ENCODE peak calls at places on chromosome 22, in six cellular contexts. A is HepG2, G is HCT116, V is WTC11, M is H1, Z is GM12878. T is an unnamed sample.

GRCh38 chr22:19892249-19892879 is 37.7 kb upstream of the GNB1L start:
- DNase-seq in Z (no peak), V (no peak), M (no peak), G (no peak), A (peak), T (peak)

GRCh38 chr22:30872282-30873041 is 96.1 kb downstream of the MORC2 start:
- DNase-seq in M (no peak), A (no peak), Z (no peak), V (no peak), G (no peak), T (peak)

GRCh38 chr22:18032455-18033101 is 8.2 kb upstream of the MICAL3 start:
- DNase-seq in A (no peak), V (no peak), M (no peak), Z (no peak), G (peak), T (no peak)

GRCh38 chr22:19933328-19934241 is 8.0 kb upstream of the COMT start:
- DNase-seq in G (no peak), M (no peak), A (no peak), V (no peak), Z (no peak), T (no peak)

GRCh38 chr22:30922151-30922611 is 46.4 kb downstream of the MORC2 start:
- DNase-seq in V (no peak), M (no peak), A (no peak), G (no peak), Z (peak), T (no peak)

GRCh38 chr22:39176067-39176621 is 23.7 kb upstream of the CBX7 start:
- DNase-seq in V (peak), A (peak), Z (no peak), M (peak), G (no peak), T (no peak)

GRCh38 chr22:46075764-46076531 is 74.4 kb upstream of the PPARA start:
- DNase-seq in M (no peak), Z (no peak), V (no peak), A (no peak), G (no peak), T (no peak)

GRCh38 chr22:46056169-46057041 is 79.4 kb upstream of the WNT7B start:
- DNase-seq in V (peak), M (no peak), Z (no peak), A (no peak), G (no peak), T (no peak)

GRCh38 chr22:19887251-19887985 is 32.7 kb upstream of the GNB1L start:
- DNase-seq in Z (no peak), G (no peak), V (peak), M (no peak), A (no peak), T (no peak)

GRCh38 chr22:49930596-49931412 is 12.4 kb downstream of the CRELD2 start:
- DNase-seq in Z (peak), V (no peak), G (peak), M (no peak), A (peak), T (peak)

GRCh38 chr22:17694193-17694592 is 55.6 kb downstream of the BCL2L13 start:
- DNase-seq in M (no peak), A (no peak), Z (no peak), V (no peak), G (no peak), T (no peak)

GRCh38 chr22:26587991-26588613 is 1.8 kb downstream of the TPST2 start:
- DNase-seq in Z (no peak), G (no peak), M (no peak), A (no peak), V (no peak), T (peak)

GRCh38 chr22:37904572-37905533 is 1.2 kb upstream of the MICALL1 start:
- DNase-seq in A (peak), Z (no peak), V (no peak), M (peak), G (peak), T (peak)

GRCh38 chr22:45534339-45535192 is 31.9 kb downstream of the FBLN1 start:
- DNase-seq in M (no peak), Z (no peak), V (no peak), G (no peak), A (no peak), T (no peak)

GRCh38 chr22:46577361-46578249 is 40.2 kb upstream of the CELSR1 start:
- DNase-seq in M (no peak), G (no peak), Z (no peak), A (no peak), V (peak), T (no peak)

GRCh38 chr22:33565580-33565995 is 354.7 kb downstream of the LARGE1 start:
- DNase-seq in Z (no peak), A (no peak), V (no peak), G (no peak), M (no peak), T (no peak)

GRCh38 chr22:50490531-50491308 is 4.1 kb downstream of the MIOX start:
- DNase-seq in Z (no peak), G (no peak), A (no peak), V (no peak), M (no peak), T (no peak)

GRCh38 chr22:18154821-18155390 is 4.9 kb downstream of the USP18 start:
- DNase-seq in A (no peak), G (no peak), V (no peak), Z (no peak), M (no peak), T (no peak)

GRCh38 chr22:38110863-38111852 is 674 bp upstream of the BAIAP2L2 start:
- DNase-seq in A (peak), Z (no peak), G (no peak), M (no peak), V (peak), T (peak)

GRCh38 chr22:27961680-27962079 is 42.6 kb upstream of the PITPNB start:
- DNase-seq in G (no peak), V (no peak), Z (no peak), A (no peak), M (no peak), T (no peak)

GRCh38 chr22:24494182-24494534 is 974 bp upstream of the UPB1 start:
- DNase-seq in Z (no peak), A (no peak), G (no peak), M (no peak), V (no peak), T (no peak)

GRCh38 chr22:45966892-45967365 is 10.0 kb downstream of the WNT7B start:
- DNase-seq in A (peak), G (no peak), Z (no peak), V (no peak), M (no peak), T (no peak)

GRCh38 chr22:20438066-20438677 is 547 bp upstream of the SCARF2 start:
- DNase-seq in Z (no peak), A (no peak), G (no peak), M (peak), V (peak), T (no peak)

GRCh38 chr22:50720301-50720845 is 17.6 kb upstream of the ACR start:
- DNase-seq in G (no peak), A (no peak), V (no peak), Z (no peak), M (no peak), T (no peak)

GRCh38 chr22:50030315-50031188 is 18.0 kb upstream of the IL17REL start:
- DNase-seq in M (peak), V (peak), G (peak), Z (no peak), A (peak), T (peak)

GRCh38 chr22:27312567-27313507 is 488.7 kb downstream of the MN1 start:
- DNase-seq in M (peak), V (no peak), A (no peak), Z (no peak), G (no peak), T (no peak)

GRCh38 chr22:30005213-30005857 is 74.9 kb upstream of the HORMAD2 start:
- DNase-seq in Z (peak), M (peak), A (peak), G (peak), V (peak), T (peak)

GRCh38 chr22:25495286-25495685 is 69.2 kb upstream of the GRK3 start:
- DNase-seq in Z (no peak), A (no peak), M (no peak), V (no peak), G (no peak), T (no peak)

GRCh38 chr22:42001127-42001526 is 2.5 kb downstream of the WBP2NL start:
- DNase-seq in G (no peak), M (no peak), Z (no peak), A (no peak), V (no peak), T (no peak)

GRCh38 chr22:44638966-44639739 is 62.9 kb upstream of the PRR5 start:
- DNase-seq in A (no peak), G (no peak), V (no peak), Z (no peak), M (no peak), T (no peak)

GRCh38 chr22:39309881-39310714 is 9.3 kb downstream of the RPL3 start:
- DNase-seq in G (no peak), V (no peak), Z (no peak), M (peak), A (no peak), T (no peak)

GRCh38 chr22:49951986-49952896 is 8.3 kb upstream of the PIM3 start:
- DNase-seq in M (no peak), A (peak), G (no peak), Z (no peak), V (no peak), T (no peak)

GRCh38 chr22:48640890-48641771 is 1186.5 kb downstream of the BRD1 start:
- DNase-seq in A (no peak), M (no peak), Z (no peak), G (no peak), V (no peak), T (no peak)
- TF ChIP-seq ATF3 in A (no peak), M (no peak), Z (no peak), G (no peak), V (no peak), T (no peak)

GRCh38 chr22:36744791-36745190 is 31.1 kb downstream of the IFT27 start:
- DNase-seq in Z (no peak), M (no peak), V (no peak), G (no peak), A (no peak), T (no peak)

GRCh38 chr22:36745301-36745995 is 30.5 kb downstream of the IFT27 start:
- DNase-seq in M (no peak), G (no peak), V (peak), Z (no peak), A (no peak), T (no peak)

GRCh38 chr22:36743591-36744412 is 32.1 kb downstream of the IFT27 start:
- DNase-seq in M (no peak), V (peak), A (no peak), G (no peak), Z (no peak), T (no peak)

GRCh38 chr22:36744413-36744765 is 31.5 kb downstream of the IFT27 start:
- DNase-seq in V (peak), M (no peak), G (no peak), Z (no peak), A (no peak), T (no peak)

GRCh38 chr22:36746571-36746970 is 29.3 kb downstream of the IFT27 start:
- DNase-seq in A (no peak), G (no peak), Z (no peak), M (no peak), V (peak), T (no peak)
- TF ChIP-seq ATF3 in A (no peak), G (no peak), Z (no peak), M (no peak), V (no peak), T (no peak)

DNA sequence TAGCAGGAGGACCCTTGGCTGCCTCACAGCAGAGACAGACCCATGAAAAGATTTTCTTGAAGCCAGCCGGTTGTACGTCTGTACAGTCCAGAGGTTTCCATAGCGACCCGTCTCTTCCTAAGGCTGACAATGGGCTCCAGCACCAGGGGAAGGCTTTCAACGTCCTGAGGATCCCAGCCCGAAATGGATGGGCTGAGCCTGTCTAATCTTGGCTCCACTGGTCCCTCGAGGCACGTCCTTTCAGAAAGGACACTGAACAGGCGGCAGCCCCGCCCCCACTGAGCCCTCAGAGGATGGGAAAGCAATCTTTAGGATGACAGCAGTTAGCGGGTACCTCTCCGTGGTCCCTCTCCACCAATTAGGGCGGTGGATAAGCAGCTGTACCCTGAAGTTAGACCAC is 27.2 kb downstream of the RASD2 start:
- DNase-seq in M (no peak), G (no peak), Z (no peak), A (no peak), V (no peak), T (no peak)
- TF ChIP-seq ATF3 in M (no peak), G (no peak), Z (no peak), A (no peak), V (no peak), T (no peak)

GRCh38 chr22:43448048-43448447 is 36.2 kb downstream of the MPPED1 start:
- DNase-seq in G (no peak), Z (no peak), V (no peak), M (no peak), A (no peak), T (no peak)
- TF ChIP-seq ATF3 in G (no peak), Z (no peak), V (no peak), M (no peak), A (no peak), T (no peak)